ENCODE peak calls at places on chromosomes 16 and 17, in six cellular contexts. X is spleen, I is endothelial cell of umbilical vein, P is ascending aorta, Y is IMR-90, H is endodermal cell. V is an unnamed sample.

GRCh38 chr17:59105852-59106462 is 723 bp downstream of the TRIM37 start:
- DNase-seq in X (peak; percentile 92), I (peak; percentile 53), H (peak; percentile 84), P (peak; percentile 13), Y (peak; percentile 41), V (peak; percentile 79)

GRCh38 chr16:24536671-24537070 is 2.7 kb upstream of the RBBP6 start:
- DNase-seq in Y (no peak), I (no peak), X (no peak), P (no peak), H (no peak), V (no peak)

GRCh38 chr17:68381076-68381900 is 76.0 kb downstream of the WIPI1 start:
- DNase-seq in I (peak; percentile 46), X (no peak), H (no peak), P (no peak), Y (peak; percentile 97), V (no peak)

GRCh38 chr17:51653902-51654301 is 393.6 kb downstream of the UTP18 start:
- DNase-seq in Y (no peak), H (peak; percentile 83), P (no peak), I (no peak), X (no peak), V (no peak)

GRCh38 chr17:8162232-8162996 is at the start of gene VAMP2:
- DNase-seq in P (no peak), Y (peak; percentile 50), H (peak; percentile 91), I (peak; percentile 58), X (peak; percentile 96), V (no peak)

GRCh38 chr16:85528528-85529387 is 84.4 kb upstream of the GSE1 start:
- DNase-seq in Y (no peak), P (no peak), H (no peak), I (no peak), X (no peak), V (no peak)

GRCh38 chr17:6374761-6375312 is 60.1 kb downstream of the AIPL1 start:
- DNase-seq in X (no peak), H (peak; percentile 76), I (peak; percentile 11), P (no peak), Y (peak; percentile 61), V (peak; percentile 85)

GRCh38 chr17:27512511-27513346 is 56.5 kb downstream of the KSR1 start:
- DNase-seq in H (no peak), X (no peak), P (no peak), Y (peak; percentile 61), I (no peak), V (no peak)

GRCh38 chr17:17959520-17960361 is 12.5 kb downstream of the TOM1L2 start:
- DNase-seq in X (no peak), Y (peak; percentile 69), I (peak; percentile 55), H (no peak), P (no peak), V (no peak)

GRCh38 chr17:4499431-4500187 is 928 bp downstream of the SPNS2 start:
- DNase-seq in H (peak; percentile 80), I (peak; percentile 69), X (peak; percentile 85), P (no peak), Y (no peak), V (no peak)

GRCh38 chr16:57797526-57798266 is 4.6 kb downstream of the KIFC3 start:
- DNase-seq in H (peak; percentile 90), X (no peak), I (no peak), Y (no peak), P (no peak), V (peak; percentile 73)

GRCh38 chr16:57791903-57792461 is 10.3 kb downstream of the KIFC3 start:
- DNase-seq in Y (no peak), P (no peak), I (no peak), H (no peak), X (no peak), V (no peak)

GRCh38 chr16:57795431-57795878 is 6.8 kb downstream of the KIFC3 start:
- DNase-seq in I (peak; percentile 31), X (no peak), Y (peak; percentile 38), P (no peak), H (peak; percentile 90), V (no peak)

GRCh38 chr16:57797216-57797525 is 5.1 kb downstream of the KIFC3 start:
- DNase-seq in H (no peak), I (no peak), X (no peak), P (no peak), Y (no peak), V (no peak)

DNA sequence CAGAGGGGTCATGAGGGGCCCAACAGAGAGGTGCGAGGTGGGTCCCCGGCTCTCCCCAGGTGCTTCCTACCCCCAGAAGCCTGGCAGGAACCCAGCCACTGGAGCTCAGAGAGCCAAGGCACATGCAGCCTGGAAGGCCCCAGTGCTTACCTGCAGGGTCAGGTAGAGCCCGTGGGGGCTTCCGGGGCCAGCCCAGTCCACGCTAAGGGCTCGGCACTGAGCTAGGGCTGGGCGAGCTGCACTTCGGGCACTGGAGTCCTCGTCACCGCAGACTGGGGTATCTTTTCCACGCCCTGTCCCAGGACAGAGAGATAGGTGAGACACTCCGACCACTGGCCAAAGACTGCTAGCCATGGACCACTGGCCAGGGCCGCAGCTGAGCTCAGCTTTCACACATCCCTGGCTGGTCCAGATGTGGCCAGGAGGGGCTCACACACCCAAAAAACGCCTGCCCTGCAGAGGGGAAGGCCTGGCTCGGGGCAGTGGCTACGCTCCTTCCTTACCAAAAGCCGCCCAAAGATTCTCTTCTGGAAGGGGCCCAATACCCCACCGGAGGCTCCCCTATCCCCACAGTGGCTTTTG is 7.4 kb downstream of the KIFC3 start:
- DNase-seq in H (no peak), P (no peak), Y (no peak), X (no peak), I (no peak), V (peak; percentile 49)
- H3K27ac ChIP-seq in H (no peak overlapping the region), P (no peak overlapping the region), Y (no peak overlapping the region), X (no peak overlapping the region), I (no peak overlapping the region), V (no peak overlapping the region)

GRCh38 chr17:48825446-48826381 is 5.1 kb upstream of the CALCOCO2 start:
- DNase-seq in X (no peak), I (no peak), Y (peak; percentile 44), H (no peak), P (no peak), V (no peak)
- TF ChIP-seq CTCF in X (no peak), I (no peak), Y (no peak), H (no peak), P (no peak), V (no peak)

DNA sequence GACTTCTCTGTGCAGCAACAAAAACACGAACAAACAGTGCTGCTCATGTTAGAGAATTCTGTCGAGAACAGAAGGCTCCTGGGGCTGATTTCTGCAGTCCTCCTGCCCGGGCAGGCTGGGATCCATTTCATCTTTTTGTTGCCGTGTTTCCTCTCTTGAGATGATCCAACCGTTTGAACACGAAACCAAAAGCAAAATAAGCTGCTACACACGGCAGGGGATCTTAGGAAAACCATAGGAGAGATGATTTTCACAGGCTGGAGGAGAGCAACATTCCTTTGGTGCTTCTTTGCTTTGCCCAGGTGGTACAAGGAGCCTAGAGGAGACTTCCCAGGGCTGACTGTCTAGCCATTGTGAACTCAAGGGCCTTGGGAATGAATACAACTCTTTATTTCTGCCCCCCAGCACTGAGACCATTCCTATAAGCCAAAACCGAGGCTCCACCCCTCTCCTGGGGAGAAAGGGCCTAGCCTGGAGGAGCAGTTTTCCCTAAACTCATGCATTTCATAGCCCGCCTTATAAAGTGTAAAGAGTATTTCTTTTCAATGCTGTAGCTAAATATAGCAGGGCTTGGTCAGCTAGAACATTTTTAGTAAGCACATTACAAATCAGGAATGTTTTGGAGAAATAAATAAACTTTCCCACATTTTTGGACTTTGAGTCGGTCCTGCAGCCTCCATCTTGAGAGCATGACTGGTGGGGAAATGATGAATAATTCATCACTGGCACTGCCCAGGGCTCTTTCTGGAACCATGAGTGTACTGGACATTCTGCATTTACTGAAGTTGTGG is 7.7 kb downstream of the FOXL1 start:
- DNase-seq in Y (peak; percentile 93), I (no peak), P (no peak), H (no peak), X (no peak), V (no peak)
- H3K27ac ChIP-seq in Y (peak overlapping the region; percentile 72), I (peak overlapping the region; percentile 8), P (peak overlapping the region; percentile 91), H (no peak overlapping the region), X (no peak overlapping the region), V (peak overlapping the region; percentile 16)

DNA sequence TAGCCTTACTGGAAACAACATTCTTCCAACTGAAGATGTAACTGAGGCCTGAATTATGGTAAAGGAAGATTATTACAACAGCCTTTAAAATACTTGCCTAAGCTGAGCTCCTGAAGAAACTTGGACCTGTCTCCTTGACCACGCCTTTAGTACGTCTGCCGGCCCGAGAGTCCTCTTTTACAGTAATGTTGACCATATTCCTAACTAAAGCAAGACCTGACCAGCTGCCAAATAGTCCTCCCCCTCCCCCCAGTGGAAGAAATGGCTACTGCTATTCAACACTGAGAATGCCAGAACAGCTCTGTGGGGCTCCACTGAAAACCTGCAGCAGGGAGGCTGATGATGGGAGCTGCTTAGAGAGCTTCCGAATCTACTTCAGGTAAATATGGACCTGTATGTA is 12.6 kb upstream of the FOXJ1 start:
- DNase-seq in Y (peak; percentile 12), I (no peak), X (peak; percentile 32), P (no peak), H (peak; percentile 87), V (no peak)
- TF ChIP-seq CTCF in Y (peak; percentile 34), I (no peak), X (no peak), P (no peak), H (peak; percentile 67), V (no peak)

GRCh38 chr17:354651-355556 is 2.3 kb upstream of the RPH3AL start:
- DNase-seq in X (peak; percentile 31), H (no peak), I (no peak), Y (no peak), P (no peak), V (no peak)

GRCh38 chr17:358491-359133 is 6.0 kb upstream of the RPH3AL start:
- DNase-seq in Y (no peak), X (peak; percentile 71), H (no peak), I (no peak), P (no peak), V (no peak)

GRCh38 chr17:357634-358033 is 5.0 kb upstream of the RPH3AL start:
- DNase-seq in I (no peak), H (no peak), P (no peak), X (peak; percentile 50), Y (no peak), V (no peak)

GRCh38 chr17:353838-354234 is 1.2 kb upstream of the RPH3AL start:
- DNase-seq in I (no peak), H (no peak), X (no peak), P (no peak), Y (no peak), V (no peak)

GRCh38 chr17:356671-357434 is 4.2 kb upstream of the RPH3AL start:
- DNase-seq in Y (no peak), I (no peak), H (no peak), X (peak; percentile 47), P (no peak), V (no peak)
- H3K27ac ChIP-seq in Y (no peak overlapping the region), I (no peak overlapping the region), H (no peak overlapping the region), X (no peak overlapping the region), P (no peak overlapping the region), V (no peak overlapping the region)

V was measured in RWPE2.